ENCODE peak calls at places on chromosome 16, in nine cellular contexts. One of them, this sample, is unnamed.

GRCh38 chr16:55872130-55872529 is 3.0 kb downstream of the CES5A start:
- DNase-seq in GM10248: no peak
- DNase-seq in A549: no peak
- DNase-seq in astrocyte of the spinal cord: no peak
- DNase-seq in RWPE1: no peak
- DNase-seq in Peyer's patch: no peak
- DNase-seq in left ventricle myocardium inferior: no peak
- DNase-seq in A673: no peak
- DNase-seq in mesothelial cell of epicardium: no peak
- DNase-seq in this sample: no peak

GRCh38 chr16:68992521-68992920 is 112.9 kb upstream of the HAS3 start:
- DNase-seq in GM10248: no peak
- DNase-seq in A549: peak; percentile 46
- DNase-seq in astrocyte of the spinal cord: peak; percentile 76
- DNase-seq in RWPE1: peak; percentile 42
- DNase-seq in Peyer's patch: no peak
- DNase-seq in left ventricle myocardium inferior: no peak
- DNase-seq in A673: no peak
- DNase-seq in mesothelial cell of epicardium: no peak
- DNase-seq in this sample: no peak

GRCh38 chr16:471353-472198 is 46.1 kb downstream of the RAB11FIP3 start:
- DNase-seq in GM10248: no peak
- DNase-seq in A549: no peak
- DNase-seq in astrocyte of the spinal cord: peak; percentile 63
- DNase-seq in RWPE1: peak; percentile 48
- DNase-seq in Peyer's patch: no peak
- DNase-seq in left ventricle myocardium inferior: peak; percentile 25
- DNase-seq in A673: peak; percentile 85
- DNase-seq in mesothelial cell of epicardium: no peak
- DNase-seq in this sample: no peak

GRCh38 chr16:28192811-28193529 is 18.8 kb downstream of the XPO6 start:
- DNase-seq in GM10248: peak; percentile 74
- DNase-seq in A549: no peak
- DNase-seq in astrocyte of the spinal cord: no peak
- DNase-seq in RWPE1: no peak
- DNase-seq in Peyer's patch: peak; percentile 92
- DNase-seq in left ventricle myocardium inferior: no peak
- DNase-seq in A673: peak; percentile 77
- DNase-seq in mesothelial cell of epicardium: no peak
- DNase-seq in this sample: peak; percentile 51

GRCh38 chr16:10601444-10602401 is 21.3 kb upstream of the EMP2 start:
- DNase-seq in GM10248: no peak
- DNase-seq in A549: no peak
- DNase-seq in astrocyte of the spinal cord: no peak
- DNase-seq in RWPE1: no peak
- DNase-seq in Peyer's patch: peak; percentile 68
- DNase-seq in left ventricle myocardium inferior: peak; percentile 41
- DNase-seq in A673: no peak
- DNase-seq in mesothelial cell of epicardium: no peak
- DNase-seq in this sample: no peak

GRCh38 chr16:14026572-14026971 is 44.5 kb upstream of the MRTFB start:
- DNase-seq in GM10248: no peak
- DNase-seq in A549: no peak
- DNase-seq in astrocyte of the spinal cord: no peak
- DNase-seq in RWPE1: no peak
- DNase-seq in Peyer's patch: no peak
- DNase-seq in left ventricle myocardium inferior: no peak
- DNase-seq in A673: no peak
- DNase-seq in mesothelial cell of epicardium: no peak
- DNase-seq in this sample: no peak

GRCh38 chr16:1129106-1129960 is 23.6 kb upstream of the CACNA1H start:
- DNase-seq in GM10248: no peak
- DNase-seq in A549: no peak
- DNase-seq in astrocyte of the spinal cord: no peak
- DNase-seq in RWPE1: no peak
- DNase-seq in Peyer's patch: no peak
- DNase-seq in left ventricle myocardium inferior: no peak
- DNase-seq in A673: no peak
- DNase-seq in mesothelial cell of epicardium: no peak
- DNase-seq in this sample: no peak

GRCh38 chr16:80142276-80142675 is 398.5 kb upstream of the DYNLRB2 start:
- DNase-seq in GM10248: no peak
- DNase-seq in A549: no peak
- DNase-seq in astrocyte of the spinal cord: no peak
- DNase-seq in RWPE1: no peak
- DNase-seq in Peyer's patch: no peak
- DNase-seq in left ventricle myocardium inferior: no peak
- DNase-seq in A673: no peak
- DNase-seq in mesothelial cell of epicardium: no peak
- DNase-seq in this sample: no peak

GRCh38 chr16:10153993-10154788 is 28.0 kb downstream of the GRIN2A start:
- DNase-seq in GM10248: no peak
- DNase-seq in A549: no peak
- DNase-seq in astrocyte of the spinal cord: no peak
- DNase-seq in RWPE1: no peak
- DNase-seq in Peyer's patch: no peak
- DNase-seq in left ventricle myocardium inferior: no peak
- DNase-seq in A673: no peak
- DNase-seq in mesothelial cell of epicardium: no peak
- DNase-seq in this sample: no peak

GRCh38 chr16:2511128-2511785 is 2.5 kb upstream of the ATP6V0C start:
- DNase-seq in GM10248: no peak
- DNase-seq in A549: no peak
- DNase-seq in astrocyte of the spinal cord: peak; percentile 59
- DNase-seq in RWPE1: no peak
- DNase-seq in Peyer's patch: peak; percentile 74
- DNase-seq in left ventricle myocardium inferior: peak; percentile 68
- DNase-seq in A673: no peak
- DNase-seq in mesothelial cell of epicardium: no peak
- DNase-seq in this sample: no peak

GRCh38 chr16:2505695-2506094 is 8.1 kb upstream of the ATP6V0C start:
- DNase-seq in GM10248: no peak
- DNase-seq in A549: no peak
- DNase-seq in astrocyte of the spinal cord: no peak
- DNase-seq in RWPE1: no peak
- DNase-seq in Peyer's patch: no peak
- DNase-seq in left ventricle myocardium inferior: no peak
- DNase-seq in A673: no peak
- DNase-seq in mesothelial cell of epicardium: no peak
- DNase-seq in this sample: no peak

GRCh38 chr16:2508722-2509400 is 4.9 kb upstream of the ATP6V0C start:
- DNase-seq in GM10248: no peak
- DNase-seq in A549: no peak
- DNase-seq in astrocyte of the spinal cord: no peak
- DNase-seq in RWPE1: no peak
- DNase-seq in Peyer's patch: no peak
- DNase-seq in left ventricle myocardium inferior: no peak
- DNase-seq in A673: no peak
- DNase-seq in mesothelial cell of epicardium: no peak
- DNase-seq in this sample: no peak

GRCh38 chr16:2507679-2508064 is 6.1 kb upstream of the ATP6V0C start:
- DNase-seq in GM10248: no peak
- DNase-seq in A549: no peak
- DNase-seq in astrocyte of the spinal cord: no peak
- DNase-seq in RWPE1: no peak
- DNase-seq in Peyer's patch: peak; percentile 59
- DNase-seq in left ventricle myocardium inferior: peak; percentile 57
- DNase-seq in A673: no peak
- DNase-seq in mesothelial cell of epicardium: no peak
- DNase-seq in this sample: no peak

DNA sequence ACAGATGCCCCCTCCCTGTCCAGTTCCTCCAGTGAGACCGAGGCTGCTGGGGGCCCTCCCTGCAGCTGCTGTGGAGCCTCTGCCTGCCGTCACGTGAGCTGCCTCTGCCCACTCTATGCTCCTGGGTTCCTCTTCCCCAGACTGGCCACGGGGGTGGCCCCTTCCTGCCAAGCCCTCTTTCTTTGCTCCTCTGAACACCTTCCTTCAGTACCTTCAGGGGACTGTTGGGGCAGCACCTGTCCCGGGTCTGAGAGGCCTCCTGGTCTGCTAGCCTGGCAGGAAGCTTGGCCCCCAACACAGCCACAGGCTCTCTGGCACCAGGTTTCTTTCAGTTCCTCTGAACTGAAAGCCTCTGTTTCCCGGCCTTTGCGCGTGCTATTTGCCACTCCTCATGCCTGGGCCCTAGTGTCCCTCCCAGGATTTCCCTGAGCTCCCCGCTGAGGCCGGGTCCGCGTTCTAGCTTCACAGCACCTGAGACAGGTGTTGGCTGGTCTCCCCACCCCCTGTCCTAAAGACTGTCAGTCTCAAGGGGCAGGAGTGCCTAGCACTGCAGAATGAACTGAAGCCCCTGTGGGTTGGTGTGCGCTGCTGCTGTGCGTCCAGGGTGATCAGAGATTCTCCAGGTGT is 6.6 kb upstream of the ATP6V0C start:
- DNase-seq in GM10248: peak; percentile 78
- DNase-seq in A549: no peak
- DNase-seq in astrocyte of the spinal cord: no peak
- DNase-seq in RWPE1: no peak
- DNase-seq in Peyer's patch: peak; percentile 86
- DNase-seq in left ventricle myocardium inferior: peak; percentile 53
- DNase-seq in A673: no peak
- DNase-seq in mesothelial cell of epicardium: no peak
- DNase-seq in this sample: peak; percentile 51
- TF ChIP-seq CTCF in GM10248: no peak
- TF ChIP-seq CTCF in A549: no peak
- TF ChIP-seq CTCF in astrocyte of the spinal cord: no peak
- TF ChIP-seq CTCF in RWPE1: no peak
- TF ChIP-seq CTCF in Peyer's patch: peak; percentile 52
- TF ChIP-seq CTCF in left ventricle myocardium inferior: no peak
- TF ChIP-seq CTCF in A673: no peak
- TF ChIP-seq CTCF in mesothelial cell of epicardium: no peak
- TF ChIP-seq CTCF in this sample: no peak

GRCh38 chr16:74264806-74265205 is 31.8 kb upstream of the PSMD7 start:
- DNase-seq in GM10248: no peak
- DNase-seq in A549: no peak
- DNase-seq in astrocyte of the spinal cord: no peak
- DNase-seq in RWPE1: no peak
- DNase-seq in Peyer's patch: no peak
- DNase-seq in left ventricle myocardium inferior: no peak
- DNase-seq in A673: no peak
- DNase-seq in mesothelial cell of epicardium: no peak
- DNase-seq in this sample: no peak

GRCh38 chr16:74257061-74257460 is 39.6 kb upstream of the PSMD7 start:
- DNase-seq in GM10248: peak; percentile 28
- DNase-seq in A549: no peak
- DNase-seq in astrocyte of the spinal cord: no peak
- DNase-seq in RWPE1: no peak
- DNase-seq in Peyer's patch: no peak
- DNase-seq in left ventricle myocardium inferior: no peak
- DNase-seq in A673: no peak
- DNase-seq in mesothelial cell of epicardium: no peak
- DNase-seq in this sample: no peak

GRCh38 chr16:74261068-74261467 is 35.5 kb upstream of the PSMD7 start:
- DNase-seq in GM10248: no peak
- DNase-seq in A549: no peak
- DNase-seq in astrocyte of the spinal cord: no peak
- DNase-seq in RWPE1: no peak
- DNase-seq in Peyer's patch: no peak
- DNase-seq in left ventricle myocardium inferior: no peak
- DNase-seq in A673: no peak
- DNase-seq in mesothelial cell of epicardium: no peak
- DNase-seq in this sample: no peak
- TF ChIP-seq CTCF in GM10248: no peak
- TF ChIP-seq CTCF in A549: no peak
- TF ChIP-seq CTCF in astrocyte of the spinal cord: no peak
- TF ChIP-seq CTCF in RWPE1: no peak
- TF ChIP-seq CTCF in Peyer's patch: no peak
- TF ChIP-seq CTCF in left ventricle myocardium inferior: no peak
- TF ChIP-seq CTCF in A673: no peak
- TF ChIP-seq CTCF in mesothelial cell of epicardium: no peak
- TF ChIP-seq CTCF in this sample: no peak

GRCh38 chr16:81975637-81976036 is 35.6 kb downstream of the SDR42E1 start:
- DNase-seq in GM10248: no peak
- DNase-seq in A549: no peak
- DNase-seq in astrocyte of the spinal cord: no peak
- DNase-seq in RWPE1: no peak
- DNase-seq in Peyer's patch: no peak
- DNase-seq in left ventricle myocardium inferior: no peak
- DNase-seq in A673: no peak
- DNase-seq in mesothelial cell of epicardium: no peak
- DNase-seq in this sample: no peak

GRCh38 chr16:81971853-81972252 is 39.4 kb downstream of the SDR42E1 start:
- DNase-seq in GM10248: no peak
- DNase-seq in A549: no peak
- DNase-seq in astrocyte of the spinal cord: no peak
- DNase-seq in RWPE1: no peak
- DNase-seq in Peyer's patch: no peak
- DNase-seq in left ventricle myocardium inferior: no peak
- DNase-seq in A673: no peak
- DNase-seq in mesothelial cell of epicardium: no peak
- DNase-seq in this sample: no peak

GRCh38 chr16:81973737-81974136 is 37.5 kb downstream of the SDR42E1 start:
- DNase-seq in GM10248: no peak
- DNase-seq in A549: no peak
- DNase-seq in astrocyte of the spinal cord: no peak
- DNase-seq in RWPE1: no peak
- DNase-seq in Peyer's patch: no peak
- DNase-seq in left ventricle myocardium inferior: no peak
- DNase-seq in A673: no peak
- DNase-seq in mesothelial cell of epicardium: no peak
- DNase-seq in this sample: no peak
- TF ChIP-seq CTCF in GM10248: no peak
- TF ChIP-seq CTCF in A549: no peak
- TF ChIP-seq CTCF in astrocyte of the spinal cord: no peak
- TF ChIP-seq CTCF in RWPE1: no peak
- TF ChIP-seq CTCF in Peyer's patch: no peak
- TF ChIP-seq CTCF in left ventricle myocardium inferior: no peak
- TF ChIP-seq CTCF in A673: no peak
- TF ChIP-seq CTCF in mesothelial cell of epicardium: no peak
- TF ChIP-seq CTCF in this sample: no peak

GRCh38 chr16:88325976-88326375 is 56.8 kb upstream of the ZNF469 start:
- DNase-seq in GM10248: no peak
- DNase-seq in A549: no peak
- DNase-seq in astrocyte of the spinal cord: no peak
- DNase-seq in RWPE1: no peak
- DNase-seq in Peyer's patch: no peak
- DNase-seq in left ventricle myocardium inferior: no peak
- DNase-seq in A673: no peak
- DNase-seq in mesothelial cell of epicardium: no peak
- DNase-seq in this sample: no peak

GRCh38 chr16:88329726-88330700 is 52.7 kb upstream of the ZNF469 start:
- DNase-seq in GM10248: no peak
- DNase-seq in A549: no peak
- DNase-seq in astrocyte of the spinal cord: no peak
- DNase-seq in RWPE1: no peak
- DNase-seq in Peyer's patch: no peak
- DNase-seq in left ventricle myocardium inferior: no peak
- DNase-seq in A673: no peak
- DNase-seq in mesothelial cell of epicardium: no peak
- DNase-seq in this sample: no peak

GRCh38 chr16:88327566-88328312 is 55.0 kb upstream of the ZNF469 start:
- DNase-seq in GM10248: no peak
- DNase-seq in A549: no peak
- DNase-seq in astrocyte of the spinal cord: peak; percentile 61
- DNase-seq in RWPE1: no peak
- DNase-seq in Peyer's patch: no peak
- DNase-seq in left ventricle myocardium inferior: no peak
- DNase-seq in A673: no peak
- DNase-seq in mesothelial cell of epicardium: no peak
- DNase-seq in this sample: no peak

GRCh38 chr16:88326611-88327485 is 55.9 kb upstream of the ZNF469 start:
- DNase-seq in GM10248: no peak
- DNase-seq in A549: no peak
- DNase-seq in astrocyte of the spinal cord: no peak
- DNase-seq in RWPE1: no peak
- DNase-seq in Peyer's patch: no peak
- DNase-seq in left ventricle myocardium inferior: no peak
- DNase-seq in A673: no peak
- DNase-seq in mesothelial cell of epicardium: no peak
- DNase-seq in this sample: no peak

GRCh38 chr16:88328313-88328660 is 54.5 kb upstream of the ZNF469 start:
- DNase-seq in GM10248: no peak
- DNase-seq in A549: no peak
- DNase-seq in astrocyte of the spinal cord: no peak
- DNase-seq in RWPE1: no peak
- DNase-seq in Peyer's patch: no peak
- DNase-seq in left ventricle myocardium inferior: no peak
- DNase-seq in A673: no peak
- DNase-seq in mesothelial cell of epicardium: no peak
- DNase-seq in this sample: no peak
- TF ChIP-seq CTCF in GM10248: no peak
- TF ChIP-seq CTCF in A549: no peak
- TF ChIP-seq CTCF in astrocyte of the spinal cord: no peak
- TF ChIP-seq CTCF in RWPE1: no peak
- TF ChIP-seq CTCF in Peyer's patch: no peak
- TF ChIP-seq CTCF in left ventricle myocardium inferior: no peak
- TF ChIP-seq CTCF in A673: no peak
- TF ChIP-seq CTCF in mesothelial cell of epicardium: no peak
- TF ChIP-seq CTCF in this sample: no peak